ENCODE peak calls at places on chromosomes 3 and 15, in four cellular contexts. One of them, this sample, is unnamed.
A peak's percentile ranks its signal among the peaks of the same experiment; 100 is the strongest.

GRCh38 chr15:67232591-67232990 is 21.9 kb downstream of the AAGAB start:
- DNase-seq in testis: no peak
- DNase-seq in GM12892: no peak
- DNase-seq in prostate gland: no peak
- DNase-seq in this sample: no peak

GRCh38 chr15:98896802-98897732 is 110.5 kb downstream of the PGPEP1L start:
- DNase-seq in testis: no peak
- DNase-seq in GM12892: no peak
- DNase-seq in prostate gland: peak; percentile 52
- DNase-seq in this sample: peak; percentile 62

GRCh38 chr3:77902675-77903074 is 862.8 kb downstream of the ROBO2 start:
- DNase-seq in testis: no peak
- DNase-seq in GM12892: no peak
- DNase-seq in prostate gland: no peak
- DNase-seq in this sample: no peak

GRCh38 chr3:46370784-46371183 is at the start of gene CCR5:
- DNase-seq in testis: no peak
- DNase-seq in GM12892: no peak
- DNase-seq in prostate gland: no peak
- DNase-seq in this sample: no peak

GRCh38 chr3:80733522-80734176 is 965.9 kb upstream of the ROBO1 start:
- DNase-seq in testis: peak; percentile 31
- DNase-seq in GM12892: no peak
- DNase-seq in prostate gland: no peak
- DNase-seq in this sample: no peak

GRCh38 chr3:172673210-172673679 is 37.6 kb downstream of the NCEH1 start:
- DNase-seq in testis: peak; percentile 58
- DNase-seq in GM12892: no peak
- DNase-seq in prostate gland: peak; percentile 53
- DNase-seq in this sample: peak; percentile 21

GRCh38 chr3:16174389-16174788 is at the start of gene GALNT15:
- DNase-seq in testis: peak; percentile 80
- DNase-seq in GM12892: no peak
- DNase-seq in prostate gland: peak; percentile 52
- DNase-seq in this sample: peak; percentile 34

GRCh38 chr3:65846936-65847335 is 191.8 kb downstream of the MAGI1 start:
- DNase-seq in testis: no peak
- DNase-seq in GM12892: no peak
- DNase-seq in prostate gland: no peak
- DNase-seq in this sample: no peak

GRCh38 chr3:43191116-43191515 is 85.2 kb upstream of the POMGNT2 start:
- DNase-seq in testis: no peak
- DNase-seq in GM12892: no peak
- DNase-seq in prostate gland: no peak
- DNase-seq in this sample: no peak

GRCh38 chr3:72142028-72142427 is 357.1 kb upstream of the PROK2 start:
- DNase-seq in testis: no peak
- DNase-seq in GM12892: no peak
- DNase-seq in prostate gland: no peak
- DNase-seq in this sample: no peak

DNA sequence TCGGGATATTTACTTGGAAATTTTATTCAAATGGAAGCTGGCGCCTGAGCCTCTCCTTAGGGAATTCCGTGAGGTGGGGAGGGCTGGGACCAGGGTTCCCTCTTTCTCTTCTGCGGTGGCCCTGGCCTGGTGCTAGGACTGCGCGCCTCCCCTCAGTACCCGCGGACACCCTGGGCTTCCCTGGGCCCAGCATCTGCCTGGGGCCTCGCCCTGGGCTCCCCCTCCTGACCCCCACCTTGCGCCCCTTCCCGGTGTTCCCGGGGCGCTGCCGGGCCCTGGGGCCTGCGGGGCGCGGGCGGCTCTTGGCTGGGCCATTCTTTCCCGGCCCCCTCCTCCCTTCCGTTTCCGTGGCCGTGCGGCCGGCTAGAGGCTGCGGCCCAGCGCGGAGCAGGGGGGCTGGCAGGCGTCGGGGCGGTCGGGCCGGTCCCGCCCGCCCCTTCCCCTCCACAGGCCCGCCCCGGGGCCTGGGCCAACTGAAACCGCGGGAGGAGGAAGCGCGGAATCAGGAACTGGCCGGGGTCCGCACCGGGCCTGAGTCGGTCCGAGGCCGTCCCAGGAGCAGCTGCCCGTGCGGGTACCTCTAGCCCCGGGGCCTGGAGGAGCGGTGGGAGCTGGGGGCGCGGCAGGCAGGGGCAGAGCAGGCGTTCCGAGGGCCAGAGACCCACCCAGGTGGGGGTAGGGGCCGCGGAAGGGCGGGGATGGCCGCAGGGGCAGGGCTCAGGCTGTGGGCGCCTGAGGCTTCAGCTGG is at the start of gene FES:
- DNase-seq in testis: no peak
- DNase-seq in GM12892: no peak
- DNase-seq in prostate gland: no peak
- DNase-seq in this sample: no peak
- TF ChIP-seq POLR2A in testis: no peak
- TF ChIP-seq POLR2A in GM12892: no peak
- TF ChIP-seq POLR2A in prostate gland: peak; percentile 32
- TF ChIP-seq POLR2A in this sample: no peak

GRCh38 chr15:75348034-75348562 is 1.3 kb downstream of the NEIL1 start:
- DNase-seq in testis: no peak
- DNase-seq in GM12892: no peak
- DNase-seq in prostate gland: no peak
- DNase-seq in this sample: no peak
- TF ChIP-seq POLR2A in testis: no peak
- TF ChIP-seq POLR2A in GM12892: no peak
- TF ChIP-seq POLR2A in prostate gland: no peak
- TF ChIP-seq POLR2A in this sample: no peak

GRCh38 chr3:139601191-139601961 is 61.8 kb upstream of the RBP1 start:
- DNase-seq in testis: no peak
- DNase-seq in GM12892: no peak
- DNase-seq in prostate gland: no peak
- DNase-seq in this sample: no peak
- TF ChIP-seq POLR2A in testis: no peak
- TF ChIP-seq POLR2A in GM12892: no peak
- TF ChIP-seq POLR2A in prostate gland: no peak
- TF ChIP-seq POLR2A in this sample: no peak

GRCh38 chr3:142940472-142940871 is 23.0 kb downstream of the PAQR9 start:
- DNase-seq in testis: no peak
- DNase-seq in GM12892: no peak
- DNase-seq in prostate gland: no peak
- DNase-seq in this sample: no peak

GRCh38 chr3:142943349-142943748 is 20.1 kb downstream of the PAQR9 start:
- DNase-seq in testis: no peak
- DNase-seq in GM12892: no peak
- DNase-seq in prostate gland: no peak
- DNase-seq in this sample: no peak

GRCh38 chr3:142940000-142940399 is 23.5 kb downstream of the PAQR9 start:
- DNase-seq in testis: no peak
- DNase-seq in GM12892: no peak
- DNase-seq in prostate gland: no peak
- DNase-seq in this sample: no peak

GRCh38 chr3:142943870-142944269 is 19.6 kb downstream of the PAQR9 start:
- DNase-seq in testis: no peak
- DNase-seq in GM12892: no peak
- DNase-seq in prostate gland: no peak
- DNase-seq in this sample: no peak

DNA sequence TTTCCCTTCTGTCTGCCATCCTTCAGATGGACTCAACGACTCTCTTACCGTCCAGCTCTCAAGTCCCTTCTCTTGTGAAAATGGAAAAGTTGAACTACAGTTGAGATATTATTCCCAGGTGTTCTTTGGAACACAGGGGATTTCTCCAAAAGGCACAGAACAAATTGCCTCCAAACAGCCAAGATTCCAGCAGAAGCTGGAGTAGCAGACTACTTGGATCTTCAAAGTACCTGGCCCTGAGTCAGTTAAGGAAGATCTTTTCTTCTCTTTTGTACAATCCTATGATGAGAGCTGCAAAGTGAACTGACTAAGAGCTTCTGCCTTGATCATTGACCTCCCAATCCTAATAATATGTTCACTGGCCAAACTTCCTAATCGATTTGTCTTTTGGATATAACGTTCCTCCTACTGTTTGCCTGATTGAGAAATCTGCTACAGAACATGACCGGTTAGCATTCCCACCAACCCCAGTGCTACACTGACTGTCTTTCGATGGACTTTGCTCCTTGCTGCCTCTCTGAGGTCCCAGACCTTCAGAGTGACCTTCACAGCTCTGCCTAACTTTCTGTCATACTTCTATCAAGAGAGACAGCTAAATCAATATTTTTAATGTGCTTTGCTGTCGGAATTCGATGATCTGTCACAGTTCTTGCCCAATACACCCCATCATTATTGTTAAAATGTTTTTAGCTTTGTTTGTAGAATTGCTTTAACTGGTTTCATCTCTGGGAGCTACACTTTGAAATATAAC is 21.9 kb downstream of the PAQR9 start:
- DNase-seq in testis: no peak
- DNase-seq in GM12892: no peak
- DNase-seq in prostate gland: no peak
- DNase-seq in this sample: no peak
- TF ChIP-seq POLR2A in testis: no peak
- TF ChIP-seq POLR2A in GM12892: no peak
- TF ChIP-seq POLR2A in prostate gland: no peak
- TF ChIP-seq POLR2A in this sample: no peak

DNA sequence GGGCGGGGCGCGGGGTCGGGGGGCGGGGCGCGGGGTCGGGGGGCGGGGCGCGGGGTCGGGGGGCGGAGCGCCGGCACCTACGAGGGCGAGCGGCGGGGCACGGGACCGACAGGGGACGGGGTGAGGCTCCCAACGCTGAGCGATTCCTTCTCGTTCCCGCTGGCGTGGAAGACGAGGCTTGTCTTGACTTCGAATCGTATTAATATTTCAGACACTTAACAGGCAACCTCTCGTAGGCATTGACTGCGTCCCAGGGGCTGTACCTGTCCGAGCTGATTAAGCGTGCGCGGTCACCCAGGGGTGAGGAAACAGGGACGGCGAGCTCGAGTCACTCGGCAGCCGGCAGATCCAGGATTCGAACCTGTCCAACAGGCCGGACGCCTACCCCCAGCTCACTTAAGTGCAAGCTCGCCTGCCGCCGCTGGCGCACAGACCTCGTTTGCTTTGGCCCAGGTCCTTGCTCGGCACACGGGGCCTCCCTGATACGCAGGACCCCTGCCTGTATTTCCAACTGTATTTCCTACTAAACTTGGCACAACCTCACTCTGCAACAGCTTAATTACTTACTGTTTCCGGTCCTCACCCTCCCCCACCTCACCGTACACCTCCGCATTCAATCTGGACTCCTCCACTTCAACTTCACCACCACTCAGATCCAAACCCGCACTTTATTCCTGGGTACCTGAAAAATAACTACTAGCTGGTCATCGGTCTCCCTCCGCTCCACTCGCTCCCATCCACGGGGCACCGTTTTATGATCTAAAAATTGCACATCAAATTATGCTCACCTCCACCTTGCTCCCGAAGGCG is 680 bp upstream of the ZXDC start:
- DNase-seq in testis: no peak
- DNase-seq in GM12892: no peak
- DNase-seq in prostate gland: peak; percentile 54
- DNase-seq in this sample: peak; percentile 68
- TF ChIP-seq POLR2A in testis: peak; percentile 35
- TF ChIP-seq POLR2A in GM12892: no peak
- TF ChIP-seq POLR2A in prostate gland: peak; percentile 65
- TF ChIP-seq POLR2A in this sample: peak; percentile 42

GRCh38 chr3:197750396-197750831 is 731 bp downstream of the FYTTD1 start:
- DNase-seq in testis: peak; percentile 69
- DNase-seq in GM12892: peak; percentile 52
- DNase-seq in prostate gland: peak; percentile 51
- DNase-seq in this sample: peak; percentile 52

GRCh38 chr3:197752107-197752506 is 2.4 kb downstream of the FYTTD1 start:
- DNase-seq in testis: peak; percentile 58
- DNase-seq in GM12892: no peak
- DNase-seq in prostate gland: no peak
- DNase-seq in this sample: no peak

GRCh38 chr3:197749315-197749600 is 425 bp upstream of the FYTTD1 start:
- DNase-seq in testis: peak; percentile 71
- DNase-seq in GM12892: no peak
- DNase-seq in prostate gland: peak; percentile 39
- DNase-seq in this sample: peak; percentile 75

GRCh38 chr3:197749601-197750395 is at the start of gene FYTTD1:
- DNase-seq in testis: peak; percentile 92
- DNase-seq in GM12892: peak; percentile 76
- DNase-seq in prostate gland: peak; percentile 84
- DNase-seq in this sample: peak; percentile 92

GRCh38 chr3:197750863-197751737 is 1.4 kb downstream of the FYTTD1 start:
- DNase-seq in testis: peak; percentile 73
- DNase-seq in GM12892: no peak
- DNase-seq in prostate gland: peak; percentile 23
- DNase-seq in this sample: no peak
- TF ChIP-seq POLR2A in testis: no peak
- TF ChIP-seq POLR2A in GM12892: no peak
- TF ChIP-seq POLR2A in prostate gland: peak; percentile 37
- TF ChIP-seq POLR2A in this sample: no peak

GRCh38 chr15:91022075-91022831 is at the start of gene VPS33B:
- DNase-seq in testis: peak; percentile 94
- DNase-seq in GM12892: peak; percentile 53
- DNase-seq in prostate gland: peak; percentile 83
- DNase-seq in this sample: peak; percentile 50
- TF ChIP-seq POLR2A in testis: no peak
- TF ChIP-seq POLR2A in GM12892: peak; percentile 84
- TF ChIP-seq POLR2A in prostate gland: no peak
- TF ChIP-seq POLR2A in this sample: peak; percentile 60

This sample was measured in H54.